ENCODE peak calls at places on chromosomes 16 and 17, in five cellular contexts. One of them, this sample, is unnamed.

GRCh38 chr16:2829501-2830354 is at the start of gene ZG16B:
- DNase-seq in GM12865: peak
- DNase-seq in fibroblast of the aortic adventitia: peak
- DNase-seq in right atrium auricular region: no peak
- DNase-seq in psoas muscle: no peak
- DNase-seq in this sample: no peak

GRCh38 chr17:48153711-48154642 is 46.4 kb downstream of the SNX11 start:
- DNase-seq in GM12865: peak
- DNase-seq in fibroblast of the aortic adventitia: peak
- DNase-seq in right atrium auricular region: no peak
- DNase-seq in psoas muscle: no peak
- DNase-seq in this sample: peak

GRCh38 chr17:42247734-42248133 is 28.5 kb downstream of the STAT5B start:
- DNase-seq in GM12865: no peak
- DNase-seq in fibroblast of the aortic adventitia: peak
- DNase-seq in right atrium auricular region: no peak
- DNase-seq in psoas muscle: peak
- DNase-seq in this sample: no peak

GRCh38 chr17:38750044-38750311 is 1.8 kb upstream of the PCGF2 start:
- DNase-seq in GM12865: no peak
- DNase-seq in fibroblast of the aortic adventitia: no peak
- DNase-seq in right atrium auricular region: no peak
- DNase-seq in psoas muscle: no peak
- DNase-seq in this sample: no peak

GRCh38 chr17:60744355-60744958 is 66.8 kb downstream of the BCAS3 start:
- DNase-seq in GM12865: no peak
- DNase-seq in fibroblast of the aortic adventitia: no peak
- DNase-seq in right atrium auricular region: no peak
- DNase-seq in psoas muscle: no peak
- DNase-seq in this sample: no peak

GRCh38 chr16:19817122-19817521 is 67.5 kb downstream of the GPRC5B start:
- DNase-seq in GM12865: no peak
- DNase-seq in fibroblast of the aortic adventitia: no peak
- DNase-seq in right atrium auricular region: no peak
- DNase-seq in psoas muscle: no peak
- DNase-seq in this sample: no peak

GRCh38 chr17:65759532-65759931 is 198.1 kb upstream of the AXIN2 start:
- DNase-seq in GM12865: no peak
- DNase-seq in fibroblast of the aortic adventitia: no peak
- DNase-seq in right atrium auricular region: no peak
- DNase-seq in psoas muscle: no peak
- DNase-seq in this sample: no peak

GRCh38 chr17:80026359-80027042 is 9.2 kb downstream of the TBC1D16 start:
- DNase-seq in GM12865: no peak
- DNase-seq in fibroblast of the aortic adventitia: no peak
- DNase-seq in right atrium auricular region: no peak
- DNase-seq in psoas muscle: no peak
- DNase-seq in this sample: no peak

GRCh38 chr16:4465977-4466779 is 8.2 kb downstream of the NMRAL1 start:
- DNase-seq in GM12865: no peak
- DNase-seq in fibroblast of the aortic adventitia: peak
- DNase-seq in right atrium auricular region: no peak
- DNase-seq in psoas muscle: no peak
- DNase-seq in this sample: no peak

GRCh38 chr16:15650698-15651161 is 685 bp downstream of the NDE1 start:
- DNase-seq in GM12865: peak
- DNase-seq in fibroblast of the aortic adventitia: peak
- DNase-seq in right atrium auricular region: no peak
- DNase-seq in psoas muscle: no peak
- DNase-seq in this sample: peak

GRCh38 chr17:76491271-76492184 is 9.7 kb downstream of the RHBDF2 start:
- DNase-seq in GM12865: peak
- DNase-seq in fibroblast of the aortic adventitia: no peak
- DNase-seq in right atrium auricular region: no peak
- DNase-seq in psoas muscle: no peak
- DNase-seq in this sample: no peak

GRCh38 chr16:48413291-48413690 is 28.1 kb upstream of the SIAH1 start:
- DNase-seq in GM12865: no peak
- DNase-seq in fibroblast of the aortic adventitia: no peak
- DNase-seq in right atrium auricular region: no peak
- DNase-seq in psoas muscle: no peak
- DNase-seq in this sample: no peak

GRCh38 chr16:46859719-46860152 is 24.4 kb upstream of the GPT2 start:
- DNase-seq in GM12865: no peak
- DNase-seq in fibroblast of the aortic adventitia: peak
- DNase-seq in right atrium auricular region: no peak
- DNase-seq in psoas muscle: peak
- DNase-seq in this sample: no peak

GRCh38 chr16:4517812-4518211 is 20.8 kb downstream of the CDIP1 start:
- DNase-seq in GM12865: peak
- DNase-seq in fibroblast of the aortic adventitia: peak
- DNase-seq in right atrium auricular region: no peak
- DNase-seq in psoas muscle: no peak
- DNase-seq in this sample: no peak

GRCh38 chr17:44820631-44821196 is 9.4 kb downstream of the GJC1 start:
- DNase-seq in GM12865: no peak
- DNase-seq in fibroblast of the aortic adventitia: peak
- DNase-seq in right atrium auricular region: no peak
- DNase-seq in psoas muscle: no peak
- DNase-seq in this sample: no peak

GRCh38 chr17:57662021-57662420 is 83.1 kb downstream of the CCDC182 start:
- DNase-seq in GM12865: no peak
- DNase-seq in fibroblast of the aortic adventitia: no peak
- DNase-seq in right atrium auricular region: no peak
- DNase-seq in psoas muscle: no peak
- DNase-seq in this sample: no peak

GRCh38 chr17:57663326-57664070 is 81.6 kb downstream of the CCDC182 start:
- DNase-seq in GM12865: no peak
- DNase-seq in fibroblast of the aortic adventitia: no peak
- DNase-seq in right atrium auricular region: no peak
- DNase-seq in psoas muscle: no peak
- DNase-seq in this sample: no peak

GRCh38 chr17:57665128-57665527 is 80.0 kb downstream of the CCDC182 start:
- DNase-seq in GM12865: no peak
- DNase-seq in fibroblast of the aortic adventitia: no peak
- DNase-seq in right atrium auricular region: no peak
- DNase-seq in psoas muscle: no peak
- DNase-seq in this sample: no peak

GRCh38 chr17:57665696-57666095 is 79.4 kb downstream of the CCDC182 start:
- DNase-seq in GM12865: no peak
- DNase-seq in fibroblast of the aortic adventitia: no peak
- DNase-seq in right atrium auricular region: no peak
- DNase-seq in psoas muscle: no peak
- DNase-seq in this sample: no peak

DNA sequence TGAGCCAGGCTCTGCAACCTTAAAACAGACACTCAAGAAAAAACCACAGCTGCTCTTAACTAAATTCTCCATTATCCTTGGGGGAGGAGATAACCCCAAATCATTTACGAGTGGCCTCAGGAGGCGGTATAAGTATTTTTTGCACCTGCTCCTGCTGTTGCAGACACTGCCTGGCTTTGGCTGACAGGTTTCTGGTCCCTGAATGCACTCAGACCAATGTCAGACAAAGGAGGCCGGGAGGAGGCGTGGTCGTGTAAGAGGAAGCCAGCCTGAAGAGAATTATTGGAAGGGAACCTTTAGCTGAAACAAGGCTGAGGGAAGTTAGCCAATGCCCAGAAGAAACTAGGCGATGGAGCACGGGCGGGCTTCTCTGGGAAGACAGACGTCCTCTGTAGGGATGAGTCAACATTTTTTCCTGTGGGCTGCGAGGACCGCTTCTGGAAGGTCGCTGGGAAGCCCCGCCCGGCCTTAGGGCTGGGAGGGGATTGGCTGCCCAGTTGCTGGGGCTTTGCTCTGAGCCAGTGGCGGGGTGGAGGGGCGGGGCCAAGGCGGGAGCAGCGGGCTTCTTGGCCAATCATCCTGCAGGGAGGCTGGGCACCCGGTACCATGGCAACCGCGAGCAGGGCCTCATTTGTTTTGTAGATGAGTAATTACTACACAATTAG is 82.3 kb downstream of the CCDC182 start:
- DNase-seq in GM12865: peak
- DNase-seq in fibroblast of the aortic adventitia: peak
- DNase-seq in right atrium auricular region: peak
- DNase-seq in psoas muscle: peak
- DNase-seq in this sample: no peak
- TF ChIP-seq CTCF in GM12865: no peak
- TF ChIP-seq CTCF in fibroblast of the aortic adventitia: no peak
- TF ChIP-seq CTCF in right atrium auricular region: peak
- TF ChIP-seq CTCF in psoas muscle: peak
- TF ChIP-seq CTCF in this sample: no peak

GRCh38 chr17:4940625-4941021 is 555 bp downstream of the RNF167 start:
- DNase-seq in GM12865: peak
- DNase-seq in fibroblast of the aortic adventitia: no peak
- DNase-seq in right atrium auricular region: no peak
- DNase-seq in psoas muscle: no peak
- DNase-seq in this sample: no peak
- TF ChIP-seq CTCF in GM12865: no peak
- TF ChIP-seq CTCF in fibroblast of the aortic adventitia: no peak
- TF ChIP-seq CTCF in right atrium auricular region: no peak
- TF ChIP-seq CTCF in psoas muscle: no peak
- TF ChIP-seq CTCF in this sample: no peak

DNA sequence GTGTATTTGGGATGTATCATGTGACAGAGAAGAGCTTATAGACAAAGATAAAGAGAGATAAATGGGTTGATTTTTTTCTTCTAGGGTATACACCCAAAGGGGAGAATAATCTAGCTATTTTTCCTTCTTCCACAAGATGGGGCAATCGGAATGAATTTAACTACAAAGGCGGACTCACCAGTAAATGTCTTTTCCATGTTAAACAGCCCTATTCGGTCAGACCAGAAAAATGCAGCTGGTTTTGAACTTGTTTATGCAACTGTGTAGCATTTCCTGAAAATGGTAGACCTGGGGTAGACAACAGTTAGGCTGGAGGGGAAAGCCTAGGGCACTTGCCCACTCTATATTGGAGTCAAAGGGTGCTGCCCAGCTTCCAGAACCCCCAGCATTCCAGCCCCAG is 477.1 kb downstream of the TOX3 start:
- DNase-seq in GM12865: no peak
- DNase-seq in fibroblast of the aortic adventitia: no peak
- DNase-seq in right atrium auricular region: no peak
- DNase-seq in psoas muscle: no peak
- DNase-seq in this sample: no peak
- TF ChIP-seq CTCF in GM12865: no peak
- TF ChIP-seq CTCF in fibroblast of the aortic adventitia: no peak
- TF ChIP-seq CTCF in right atrium auricular region: peak
- TF ChIP-seq CTCF in psoas muscle: peak
- TF ChIP-seq CTCF in this sample: no peak

DNA sequence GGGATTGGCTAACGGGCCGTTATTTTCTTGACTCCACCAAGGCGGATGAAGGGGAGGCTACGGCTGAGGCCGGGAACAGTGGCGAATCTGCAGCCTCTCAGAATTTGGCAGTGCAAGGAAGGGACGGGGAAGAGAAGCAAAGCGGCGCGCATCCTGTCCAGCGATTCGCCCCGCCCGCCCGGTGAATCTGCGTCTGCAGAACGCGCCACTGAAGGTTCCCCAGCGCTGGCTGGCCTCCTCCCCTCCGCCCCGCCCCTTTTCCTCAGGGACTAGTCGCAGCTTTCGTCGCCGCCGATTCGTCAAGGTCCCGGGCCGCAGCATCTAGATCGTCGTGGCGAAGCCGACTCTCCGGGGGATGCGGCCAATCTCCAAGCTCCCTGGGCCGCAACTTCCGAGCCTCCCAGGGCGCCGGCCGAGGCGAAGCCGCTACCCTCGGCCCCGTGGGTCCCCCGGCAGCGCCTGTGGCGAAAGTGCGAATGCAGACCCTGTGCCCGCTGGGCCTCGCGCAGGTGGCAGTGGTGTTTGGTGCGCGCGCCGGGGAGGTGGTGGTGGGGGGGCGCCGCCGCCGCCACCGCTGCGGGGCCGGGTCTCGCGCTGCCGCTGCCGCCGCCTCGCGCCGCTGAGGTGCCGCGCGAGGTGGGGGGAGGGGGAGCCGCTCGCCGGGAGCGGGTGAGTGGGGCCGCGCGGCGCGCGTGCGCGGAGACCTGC is at the start of gene SETD1A:
- DNase-seq in GM12865: peak
- DNase-seq in fibroblast of the aortic adventitia: peak
- DNase-seq in right atrium auricular region: peak
- DNase-seq in psoas muscle: peak
- DNase-seq in this sample: peak
- TF ChIP-seq CTCF in GM12865: no peak
- TF ChIP-seq CTCF in fibroblast of the aortic adventitia: no peak
- TF ChIP-seq CTCF in right atrium auricular region: no peak
- TF ChIP-seq CTCF in psoas muscle: no peak
- TF ChIP-seq CTCF in this sample: no peak

GRCh38 chr16:56411123-56411522 is 14.2 kb downstream of the AMFR start:
- DNase-seq in GM12865: no peak
- DNase-seq in fibroblast of the aortic adventitia: no peak
- DNase-seq in right atrium auricular region: no peak
- DNase-seq in psoas muscle: no peak
- DNase-seq in this sample: no peak
- TF ChIP-seq CTCF in GM12865: no peak
- TF ChIP-seq CTCF in fibroblast of the aortic adventitia: no peak
- TF ChIP-seq CTCF in right atrium auricular region: no peak
- TF ChIP-seq CTCF in psoas muscle: no peak
- TF ChIP-seq CTCF in this sample: no peak

This sample was measured in GM20000.